ENCODE peak calls at places on chromosomes 12 and 14, in seven cellular contexts. One of them, this sample, is unnamed.

GRCh38 chr14:105335735-105336476 is 21.4 kb downstream of the PACS2 start:
- DNase-seq in body of pancreas: peak; percentile 63
- DNase-seq in CD8-positive, alpha-beta T cell: no peak
- DNase-seq in progenitor cell of endocrine pancreas: no peak
- DNase-seq in upper lobe of left lung: no peak
- DNase-seq in Panc1: no peak
- DNase-seq in A549: no peak
- DNase-seq in this sample: no peak

GRCh38 chr12:94762259-94762942 is 112.0 kb upstream of the TMCC3 start:
- DNase-seq in CD8-positive, alpha-beta T cell: no peak
- DNase-seq in body of pancreas: no peak
- DNase-seq in upper lobe of left lung: no peak
- DNase-seq in A549: peak; percentile 18
- DNase-seq in Panc1: peak; percentile 12
- DNase-seq in progenitor cell of endocrine pancreas: no peak
- DNase-seq in this sample: no peak

GRCh38 chr12:26715232-26715631 is 117.8 kb downstream of the ITPR2 start:
- DNase-seq in A549: no peak
- DNase-seq in upper lobe of left lung: no peak
- DNase-seq in body of pancreas: no peak
- DNase-seq in Panc1: no peak
- DNase-seq in progenitor cell of endocrine pancreas: no peak
- DNase-seq in CD8-positive, alpha-beta T cell: no peak
- DNase-seq in this sample: no peak

GRCh38 chr12:78802593-78802992 is 62.0 kb upstream of the SYT1 start:
- DNase-seq in Panc1: no peak
- DNase-seq in upper lobe of left lung: no peak
- DNase-seq in body of pancreas: no peak
- DNase-seq in progenitor cell of endocrine pancreas: no peak
- DNase-seq in CD8-positive, alpha-beta T cell: no peak
- DNase-seq in A549: peak; percentile 62
- DNase-seq in this sample: no peak

GRCh38 chr14:53956427-53957201 is at the start of gene BMP4:
- DNase-seq in upper lobe of left lung: peak; percentile 80
- DNase-seq in progenitor cell of endocrine pancreas: no peak
- DNase-seq in body of pancreas: peak; percentile 33
- DNase-seq in Panc1: no peak
- DNase-seq in A549: peak; percentile 59
- DNase-seq in CD8-positive, alpha-beta T cell: no peak
- DNase-seq in this sample: no peak

GRCh38 chr12:78977463-78977862 is 112.9 kb downstream of the SYT1 start:
- DNase-seq in upper lobe of left lung: no peak
- DNase-seq in Panc1: no peak
- DNase-seq in A549: peak; percentile 26
- DNase-seq in progenitor cell of endocrine pancreas: no peak
- DNase-seq in CD8-positive, alpha-beta T cell: no peak
- DNase-seq in body of pancreas: no peak
- DNase-seq in this sample: no peak

GRCh38 chr14:61647704-61648103 is 47.6 kb upstream of the HIF1A start:
- DNase-seq in upper lobe of left lung: no peak
- DNase-seq in Panc1: no peak
- DNase-seq in CD8-positive, alpha-beta T cell: no peak
- DNase-seq in progenitor cell of endocrine pancreas: no peak
- DNase-seq in body of pancreas: no peak
- DNase-seq in A549: no peak
- DNase-seq in this sample: no peak

GRCh38 chr12:24948452-24948815 is 467 bp downstream of the BCAT1 start:
- DNase-seq in upper lobe of left lung: no peak
- DNase-seq in progenitor cell of endocrine pancreas: no peak
- DNase-seq in body of pancreas: no peak
- DNase-seq in Panc1: no peak
- DNase-seq in A549: peak; percentile 22
- DNase-seq in CD8-positive, alpha-beta T cell: no peak
- DNase-seq in this sample: peak; percentile 24

GRCh38 chr14:103697196-103697595 is 18.1 kb downstream of the XRCC3 start:
- DNase-seq in body of pancreas: no peak
- DNase-seq in upper lobe of left lung: no peak
- DNase-seq in CD8-positive, alpha-beta T cell: no peak
- DNase-seq in Panc1: no peak
- DNase-seq in A549: no peak
- DNase-seq in progenitor cell of endocrine pancreas: no peak
- DNase-seq in this sample: no peak

GRCh38 chr14:55583942-55584468 is 4.0 kb downstream of the KTN1 start:
- DNase-seq in Panc1: no peak
- DNase-seq in upper lobe of left lung: no peak
- DNase-seq in progenitor cell of endocrine pancreas: no peak
- DNase-seq in CD8-positive, alpha-beta T cell: no peak
- DNase-seq in body of pancreas: no peak
- DNase-seq in A549: no peak
- DNase-seq in this sample: no peak

GRCh38 chr12:16606201-16606849 is 363 bp upstream of the LMO3 start:
- DNase-seq in A549: no peak
- DNase-seq in CD8-positive, alpha-beta T cell: no peak
- DNase-seq in upper lobe of left lung: no peak
- DNase-seq in Panc1: no peak
- DNase-seq in body of pancreas: peak; percentile 56
- DNase-seq in progenitor cell of endocrine pancreas: peak; percentile 56
- DNase-seq in this sample: no peak

GRCh38 chr12:16605666-16606116 is 271 bp downstream of the LMO3 start:
- DNase-seq in Panc1: no peak
- DNase-seq in progenitor cell of endocrine pancreas: no peak
- DNase-seq in upper lobe of left lung: no peak
- DNase-seq in A549: no peak
- DNase-seq in CD8-positive, alpha-beta T cell: no peak
- DNase-seq in body of pancreas: peak; percentile 44
- DNase-seq in this sample: no peak

GRCh38 chr12:16606117-16606200 is at the start of gene LMO3:
- DNase-seq in upper lobe of left lung: no peak
- DNase-seq in progenitor cell of endocrine pancreas: no peak
- DNase-seq in A549: no peak
- DNase-seq in Panc1: no peak
- DNase-seq in body of pancreas: no peak
- DNase-seq in CD8-positive, alpha-beta T cell: no peak
- DNase-seq in this sample: no peak

GRCh38 chr12:16607895-16608294 is 1.9 kb upstream of the LMO3 start:
- DNase-seq in progenitor cell of endocrine pancreas: no peak
- DNase-seq in CD8-positive, alpha-beta T cell: no peak
- DNase-seq in upper lobe of left lung: peak; percentile 62
- DNase-seq in A549: no peak
- DNase-seq in Panc1: no peak
- DNase-seq in body of pancreas: peak; percentile 50
- DNase-seq in this sample: no peak

GRCh38 chr12:16606936-16607335 is 974 bp upstream of the LMO3 start:
- DNase-seq in upper lobe of left lung: no peak
- DNase-seq in progenitor cell of endocrine pancreas: no peak
- DNase-seq in body of pancreas: peak; percentile 21
- DNase-seq in CD8-positive, alpha-beta T cell: no peak
- DNase-seq in Panc1: no peak
- DNase-seq in A549: no peak
- DNase-seq in this sample: no peak
- TF ChIP-seq CTCF in upper lobe of left lung: no peak
- TF ChIP-seq CTCF in progenitor cell of endocrine pancreas: no peak
- TF ChIP-seq CTCF in body of pancreas: no peak
- TF ChIP-seq CTCF in CD8-positive, alpha-beta T cell: no peak
- TF ChIP-seq CTCF in Panc1: no peak
- TF ChIP-seq CTCF in A549: no peak
- TF ChIP-seq CTCF in this sample: no peak

GRCh38 chr14:59022144-59022543 is 166.3 kb upstream of the DAAM1 start:
- DNase-seq in progenitor cell of endocrine pancreas: no peak
- DNase-seq in body of pancreas: no peak
- DNase-seq in CD8-positive, alpha-beta T cell: no peak
- DNase-seq in upper lobe of left lung: no peak
- DNase-seq in A549: peak; percentile 19
- DNase-seq in Panc1: no peak
- DNase-seq in this sample: no peak
- TF ChIP-seq CTCF in progenitor cell of endocrine pancreas: no peak
- TF ChIP-seq CTCF in body of pancreas: no peak
- TF ChIP-seq CTCF in CD8-positive, alpha-beta T cell: no peak
- TF ChIP-seq CTCF in upper lobe of left lung: no peak
- TF ChIP-seq CTCF in A549: peak; percentile 35
- TF ChIP-seq CTCF in Panc1: peak; percentile 37
- TF ChIP-seq CTCF in this sample: no peak

GRCh38 chr12:20196767-20197166 is 171.6 kb upstream of the PDE3A start:
- DNase-seq in upper lobe of left lung: no peak
- DNase-seq in Panc1: no peak
- DNase-seq in A549: no peak
- DNase-seq in progenitor cell of endocrine pancreas: no peak
- DNase-seq in CD8-positive, alpha-beta T cell: no peak
- DNase-seq in body of pancreas: no peak
- DNase-seq in this sample: no peak

GRCh38 chr12:20189767-20190166 is 178.6 kb upstream of the PDE3A start:
- DNase-seq in body of pancreas: no peak
- DNase-seq in A549: no peak
- DNase-seq in Panc1: no peak
- DNase-seq in CD8-positive, alpha-beta T cell: no peak
- DNase-seq in progenitor cell of endocrine pancreas: no peak
- DNase-seq in upper lobe of left lung: no peak
- DNase-seq in this sample: no peak

GRCh38 chr12:20188930-20189653 is 179.2 kb upstream of the PDE3A start:
- DNase-seq in CD8-positive, alpha-beta T cell: no peak
- DNase-seq in body of pancreas: no peak
- DNase-seq in A549: no peak
- DNase-seq in upper lobe of left lung: peak; percentile 37
- DNase-seq in Panc1: no peak
- DNase-seq in progenitor cell of endocrine pancreas: no peak
- DNase-seq in this sample: no peak

GRCh38 chr12:20199780-20200179 is 168.6 kb upstream of the PDE3A start:
- DNase-seq in body of pancreas: no peak
- DNase-seq in upper lobe of left lung: no peak
- DNase-seq in progenitor cell of endocrine pancreas: no peak
- DNase-seq in A549: no peak
- DNase-seq in CD8-positive, alpha-beta T cell: no peak
- DNase-seq in Panc1: no peak
- DNase-seq in this sample: no peak

DNA sequence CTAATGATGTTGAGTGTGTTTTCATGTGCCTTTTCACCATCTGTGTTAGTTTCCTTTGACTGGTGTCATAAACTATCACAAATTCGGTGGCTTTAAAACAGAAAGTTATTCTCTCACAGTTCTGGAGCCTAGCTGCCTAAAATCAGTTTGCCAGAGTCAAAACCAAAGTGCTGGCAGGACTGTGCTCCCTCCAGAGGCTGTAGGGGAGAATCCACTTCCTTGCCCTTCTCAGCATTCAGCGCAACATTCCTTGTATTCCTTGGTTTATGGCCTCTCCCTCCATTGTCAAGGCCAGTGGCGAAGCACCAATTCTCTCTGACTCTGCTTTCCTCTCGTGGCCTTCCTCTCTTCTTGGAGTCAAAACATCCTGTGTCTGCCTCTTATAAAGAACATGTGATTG is 174.2 kb upstream of the PDE3A start:
- DNase-seq in progenitor cell of endocrine pancreas: no peak
- DNase-seq in Panc1: no peak
- DNase-seq in A549: peak; percentile 48
- DNase-seq in upper lobe of left lung: no peak
- DNase-seq in body of pancreas: no peak
- DNase-seq in CD8-positive, alpha-beta T cell: no peak
- DNase-seq in this sample: no peak
- TF ChIP-seq CTCF in progenitor cell of endocrine pancreas: peak; percentile 41
- TF ChIP-seq CTCF in Panc1: no peak
- TF ChIP-seq CTCF in A549: peak; percentile 18
- TF ChIP-seq CTCF in upper lobe of left lung: no peak
- TF ChIP-seq CTCF in body of pancreas: no peak
- TF ChIP-seq CTCF in CD8-positive, alpha-beta T cell: no peak
- TF ChIP-seq CTCF in this sample: no peak

GRCh38 chr12:31324116-31324844 is 1.7 kb downstream of the SINHCAF start:
- DNase-seq in A549: peak; percentile 85
- DNase-seq in Panc1: no peak
- DNase-seq in CD8-positive, alpha-beta T cell: peak; percentile 85
- DNase-seq in body of pancreas: peak; percentile 82
- DNase-seq in upper lobe of left lung: peak; percentile 84
- DNase-seq in progenitor cell of endocrine pancreas: peak; percentile 77
- DNase-seq in this sample: peak; percentile 73
- TF ChIP-seq CTCF in A549: no peak
- TF ChIP-seq CTCF in Panc1: no peak
- TF ChIP-seq CTCF in CD8-positive, alpha-beta T cell: peak; percentile 37
- TF ChIP-seq CTCF in body of pancreas: no peak
- TF ChIP-seq CTCF in upper lobe of left lung: no peak
- TF ChIP-seq CTCF in progenitor cell of endocrine pancreas: peak; percentile 42
- TF ChIP-seq CTCF in this sample: no peak

GRCh38 chr12:98840325-98840724 is 195.2 kb downstream of the APAF1 start:
- DNase-seq in upper lobe of left lung: no peak
- DNase-seq in body of pancreas: no peak
- DNase-seq in progenitor cell of endocrine pancreas: no peak
- DNase-seq in CD8-positive, alpha-beta T cell: no peak
- DNase-seq in Panc1: no peak
- DNase-seq in A549: no peak
- DNase-seq in this sample: no peak

GRCh38 chr12:98838282-98838681 is 193.2 kb downstream of the APAF1 start:
- DNase-seq in Panc1: no peak
- DNase-seq in CD8-positive, alpha-beta T cell: no peak
- DNase-seq in upper lobe of left lung: no peak
- DNase-seq in A549: peak; percentile 11
- DNase-seq in body of pancreas: no peak
- DNase-seq in progenitor cell of endocrine pancreas: no peak
- DNase-seq in this sample: no peak
- TF ChIP-seq CTCF in Panc1: peak; percentile 54
- TF ChIP-seq CTCF in CD8-positive, alpha-beta T cell: no peak
- TF ChIP-seq CTCF in upper lobe of left lung: no peak
- TF ChIP-seq CTCF in A549: no peak
- TF ChIP-seq CTCF in body of pancreas: no peak
- TF ChIP-seq CTCF in progenitor cell of endocrine pancreas: peak; percentile 56
- TF ChIP-seq CTCF in this sample: no peak

GRCh38 chr12:131229426-131230339 is 276.0 kb downstream of the ADGRD1 start:
- DNase-seq in Panc1: no peak
- DNase-seq in upper lobe of left lung: no peak
- DNase-seq in CD8-positive, alpha-beta T cell: no peak
- DNase-seq in body of pancreas: no peak
- DNase-seq in progenitor cell of endocrine pancreas: no peak
- DNase-seq in A549: no peak
- DNase-seq in this sample: no peak

GRCh38 chr12:131231194-131231980 is 277.7 kb downstream of the ADGRD1 start:
- DNase-seq in CD8-positive, alpha-beta T cell: no peak
- DNase-seq in upper lobe of left lung: no peak
- DNase-seq in body of pancreas: no peak
- DNase-seq in progenitor cell of endocrine pancreas: no peak
- DNase-seq in Panc1: no peak
- DNase-seq in A549: no peak
- DNase-seq in this sample: no peak

GRCh38 chr12:131226345-131227265 is 272.9 kb downstream of the ADGRD1 start:
- DNase-seq in Panc1: no peak
- DNase-seq in CD8-positive, alpha-beta T cell: no peak
- DNase-seq in progenitor cell of endocrine pancreas: no peak
- DNase-seq in upper lobe of left lung: no peak
- DNase-seq in body of pancreas: no peak
- DNase-seq in A549: no peak
- DNase-seq in this sample: no peak

GRCh38 chr12:131233737-131234474 is 280.2 kb downstream of the ADGRD1 start:
- DNase-seq in progenitor cell of endocrine pancreas: no peak
- DNase-seq in body of pancreas: no peak
- DNase-seq in CD8-positive, alpha-beta T cell: no peak
- DNase-seq in Panc1: no peak
- DNase-seq in upper lobe of left lung: no peak
- DNase-seq in A549: no peak
- DNase-seq in this sample: no peak

GRCh38 chr12:131230340-131231099 is 276.8 kb downstream of the ADGRD1 start:
- DNase-seq in A549: no peak
- DNase-seq in progenitor cell of endocrine pancreas: no peak
- DNase-seq in Panc1: no peak
- DNase-seq in body of pancreas: no peak
- DNase-seq in CD8-positive, alpha-beta T cell: no peak
- DNase-seq in upper lobe of left lung: no peak
- DNase-seq in this sample: no peak
- TF ChIP-seq CTCF in A549: no peak
- TF ChIP-seq CTCF in progenitor cell of endocrine pancreas: no peak
- TF ChIP-seq CTCF in Panc1: no peak
- TF ChIP-seq CTCF in body of pancreas: no peak
- TF ChIP-seq CTCF in CD8-positive, alpha-beta T cell: no peak
- TF ChIP-seq CTCF in upper lobe of left lung: no peak
- TF ChIP-seq CTCF in this sample: no peak